ENCODE peak calls at places on chromosomes 13 and 19, in eight cellular contexts. One of them, this sample, is unnamed.

GRCh38 chr19:49515767-49516166 is 3.3 kb downstream of the FCGRT start:
- DNase-seq in GM23338: no peak
- DNase-seq in psoas muscle: peak; percentile 62
- DNase-seq in thoracic aorta: no peak
- DNase-seq in tibial nerve: no peak
- DNase-seq in Peyer's patch: no peak
- DNase-seq in cardiac muscle cell: no peak
- DNase-seq in pancreas: no peak
- DNase-seq in this sample: no peak

GRCh38 chr19:18589380-18590272 is 1.0 kb downstream of the REX1BD start:
- DNase-seq in GM23338: peak; percentile 88
- DNase-seq in psoas muscle: peak; percentile 75
- DNase-seq in thoracic aorta: no peak
- DNase-seq in tibial nerve: no peak
- DNase-seq in Peyer's patch: peak; percentile 53
- DNase-seq in cardiac muscle cell: peak; percentile 81
- DNase-seq in pancreas: peak; percentile 85
- DNase-seq in this sample: no peak

GRCh38 chr19:49398001-49398615 is 10.1 kb downstream of the KASH5 start:
- DNase-seq in GM23338: no peak
- DNase-seq in psoas muscle: no peak
- DNase-seq in thoracic aorta: no peak
- DNase-seq in tibial nerve: no peak
- DNase-seq in Peyer's patch: no peak
- DNase-seq in cardiac muscle cell: no peak
- DNase-seq in pancreas: no peak
- DNase-seq in this sample: no peak

GRCh38 chr19:54465367-54466109 is 2.0 kb upstream of the LENG9 start:
- DNase-seq in GM23338: peak; percentile 54
- DNase-seq in psoas muscle: peak; percentile 19
- DNase-seq in thoracic aorta: no peak
- DNase-seq in tibial nerve: no peak
- DNase-seq in Peyer's patch: no peak
- DNase-seq in cardiac muscle cell: no peak
- DNase-seq in pancreas: no peak
- DNase-seq in this sample: peak; percentile 78

GRCh38 chr19:58558066-58558622 is at the start of gene UBE2M:
- DNase-seq in GM23338: peak; percentile 63
- DNase-seq in psoas muscle: peak; percentile 62
- DNase-seq in thoracic aorta: no peak
- DNase-seq in tibial nerve: no peak
- DNase-seq in Peyer's patch: peak; percentile 48
- DNase-seq in cardiac muscle cell: peak; percentile 68
- DNase-seq in pancreas: peak; percentile 97
- DNase-seq in this sample: peak; percentile 87

GRCh38 chr13:51955281-51955771 is 55.9 kb downstream of the ATP7B start:
- DNase-seq in GM23338: no peak
- DNase-seq in psoas muscle: no peak
- DNase-seq in thoracic aorta: no peak
- DNase-seq in tibial nerve: no peak
- DNase-seq in Peyer's patch: no peak
- DNase-seq in cardiac muscle cell: no peak
- DNase-seq in pancreas: no peak
- DNase-seq in this sample: no peak

GRCh38 chr13:29397265-29397664 is 198.2 kb downstream of the SLC7A1 start:
- DNase-seq in GM23338: peak; percentile 49
- DNase-seq in psoas muscle: no peak
- DNase-seq in thoracic aorta: no peak
- DNase-seq in tibial nerve: no peak
- DNase-seq in Peyer's patch: no peak
- DNase-seq in cardiac muscle cell: no peak
- DNase-seq in pancreas: no peak
- DNase-seq in this sample: no peak

GRCh38 chr13:97339019-97339988 is 94.7 kb upstream of the RAP2A start:
- DNase-seq in GM23338: no peak
- DNase-seq in psoas muscle: peak; percentile 44
- DNase-seq in thoracic aorta: peak; percentile 38
- DNase-seq in tibial nerve: no peak
- DNase-seq in Peyer's patch: no peak
- DNase-seq in cardiac muscle cell: peak; percentile 11
- DNase-seq in pancreas: peak; percentile 42
- DNase-seq in this sample: peak; percentile 83

GRCh38 chr13:26019881-26020535 is 31.8 kb downstream of the SHISA2 start:
- DNase-seq in GM23338: no peak
- DNase-seq in psoas muscle: no peak
- DNase-seq in thoracic aorta: no peak
- DNase-seq in tibial nerve: no peak
- DNase-seq in Peyer's patch: no peak
- DNase-seq in cardiac muscle cell: no peak
- DNase-seq in pancreas: no peak
- DNase-seq in this sample: no peak

GRCh38 chr13:110447058-110447511 is 114.4 kb downstream of the RAB20 start:
- DNase-seq in GM23338: no peak
- DNase-seq in psoas muscle: no peak
- DNase-seq in thoracic aorta: no peak
- DNase-seq in tibial nerve: no peak
- DNase-seq in Peyer's patch: no peak
- DNase-seq in cardiac muscle cell: no peak
- DNase-seq in pancreas: no peak
- DNase-seq in this sample: peak; percentile 58

GRCh38 chr13:25267715-25268114 is 19.6 kb downstream of the MTMR6 start:
- DNase-seq in GM23338: no peak
- DNase-seq in psoas muscle: no peak
- DNase-seq in thoracic aorta: no peak
- DNase-seq in tibial nerve: no peak
- DNase-seq in Peyer's patch: no peak
- DNase-seq in cardiac muscle cell: no peak
- DNase-seq in pancreas: no peak
- DNase-seq in this sample: no peak

GRCh38 chr13:42078113-42078769 is 29.8 kb downstream of the DGKH start:
- DNase-seq in GM23338: peak; percentile 43
- DNase-seq in psoas muscle: no peak
- DNase-seq in thoracic aorta: no peak
- DNase-seq in tibial nerve: no peak
- DNase-seq in Peyer's patch: no peak
- DNase-seq in cardiac muscle cell: peak; percentile 59
- DNase-seq in pancreas: no peak
- DNase-seq in this sample: no peak

GRCh38 chr13:30985637-30986205 is 53.3 kb downstream of the TEX26 start:
- DNase-seq in GM23338: no peak
- DNase-seq in psoas muscle: no peak
- DNase-seq in thoracic aorta: no peak
- DNase-seq in tibial nerve: no peak
- DNase-seq in Peyer's patch: no peak
- DNase-seq in cardiac muscle cell: no peak
- DNase-seq in pancreas: no peak
- DNase-seq in this sample: no peak

GRCh38 chr13:50838031-50838430 is 5.5 kb downstream of the DLEU7 start:
- DNase-seq in GM23338: no peak
- DNase-seq in psoas muscle: no peak
- DNase-seq in thoracic aorta: no peak
- DNase-seq in tibial nerve: no peak
- DNase-seq in Peyer's patch: no peak
- DNase-seq in cardiac muscle cell: no peak
- DNase-seq in pancreas: no peak
- DNase-seq in this sample: no peak

GRCh38 chr19:48844472-48844871 is 8.2 kb upstream of the HSD17B14 start:
- DNase-seq in GM23338: peak; percentile 78
- DNase-seq in psoas muscle: no peak
- DNase-seq in thoracic aorta: no peak
- DNase-seq in tibial nerve: no peak
- DNase-seq in Peyer's patch: no peak
- DNase-seq in cardiac muscle cell: no peak
- DNase-seq in pancreas: no peak
- DNase-seq in this sample: no peak

GRCh38 chr19:17108453-17108784 is 32.8 kb downstream of the MYO9B start:
- DNase-seq in GM23338: no peak
- DNase-seq in psoas muscle: no peak
- DNase-seq in thoracic aorta: no peak
- DNase-seq in tibial nerve: no peak
- DNase-seq in Peyer's patch: no peak
- DNase-seq in cardiac muscle cell: no peak
- DNase-seq in pancreas: no peak
- DNase-seq in this sample: no peak

GRCh38 chr19:19113040-19113541 is 25.2 kb downstream of the TMEM161A start:
- DNase-seq in GM23338: peak; percentile 68
- DNase-seq in psoas muscle: no peak
- DNase-seq in thoracic aorta: no peak
- DNase-seq in tibial nerve: no peak
- DNase-seq in Peyer's patch: no peak
- DNase-seq in cardiac muscle cell: peak; percentile 82
- DNase-seq in pancreas: no peak
- DNase-seq in this sample: no peak

GRCh38 chr19:12092065-12092867 is 27.7 kb downstream of the ZNF844 start:
- DNase-seq in GM23338: peak; percentile 97
- DNase-seq in psoas muscle: peak; percentile 84
- DNase-seq in thoracic aorta: peak; percentile 49
- DNase-seq in tibial nerve: peak; percentile 44
- DNase-seq in Peyer's patch: peak; percentile 51
- DNase-seq in cardiac muscle cell: peak; percentile 95
- DNase-seq in pancreas: peak; percentile 90
- DNase-seq in this sample: peak; percentile 86

GRCh38 chr13:97423300-97424045 is 10.5 kb upstream of the RAP2A start:
- DNase-seq in GM23338: no peak
- DNase-seq in psoas muscle: no peak
- DNase-seq in thoracic aorta: no peak
- DNase-seq in tibial nerve: no peak
- DNase-seq in Peyer's patch: no peak
- DNase-seq in cardiac muscle cell: no peak
- DNase-seq in pancreas: no peak
- DNase-seq in this sample: no peak

GRCh38 chr13:112979406-112979902 is 10.4 kb downstream of the MCF2L start:
- DNase-seq in GM23338: no peak
- DNase-seq in psoas muscle: no peak
- DNase-seq in thoracic aorta: no peak
- DNase-seq in tibial nerve: no peak
- DNase-seq in Peyer's patch: no peak
- DNase-seq in cardiac muscle cell: no peak
- DNase-seq in pancreas: no peak
- DNase-seq in this sample: no peak

GRCh38 chr13:112978561-112979405 is 9.8 kb downstream of the MCF2L start:
- DNase-seq in GM23338: no peak
- DNase-seq in psoas muscle: no peak
- DNase-seq in thoracic aorta: no peak
- DNase-seq in tibial nerve: no peak
- DNase-seq in Peyer's patch: no peak
- DNase-seq in cardiac muscle cell: no peak
- DNase-seq in pancreas: no peak
- DNase-seq in this sample: no peak

GRCh38 chr13:112981361-112981905 is 12.4 kb downstream of the MCF2L start:
- DNase-seq in GM23338: no peak
- DNase-seq in psoas muscle: no peak
- DNase-seq in thoracic aorta: no peak
- DNase-seq in tibial nerve: no peak
- DNase-seq in Peyer's patch: no peak
- DNase-seq in cardiac muscle cell: no peak
- DNase-seq in pancreas: no peak
- DNase-seq in this sample: no peak

GRCh38 chr13:112982281-112983041 is 13.4 kb downstream of the MCF2L start:
- DNase-seq in GM23338: no peak
- DNase-seq in psoas muscle: no peak
- DNase-seq in thoracic aorta: no peak
- DNase-seq in tibial nerve: no peak
- DNase-seq in Peyer's patch: no peak
- DNase-seq in cardiac muscle cell: no peak
- DNase-seq in pancreas: no peak
- DNase-seq in this sample: no peak

GRCh38 chr13:112980441-112980840 is 11.4 kb downstream of the MCF2L start:
- DNase-seq in GM23338: no peak
- DNase-seq in psoas muscle: no peak
- DNase-seq in thoracic aorta: no peak
- DNase-seq in tibial nerve: no peak
- DNase-seq in Peyer's patch: no peak
- DNase-seq in cardiac muscle cell: no peak
- DNase-seq in pancreas: no peak
- DNase-seq in this sample: no peak
- H3K4me3 ChIP-seq in GM23338: no peak overlapping the region
- H3K4me3 ChIP-seq in psoas muscle: peak overlapping the region; percentile 58
- H3K4me3 ChIP-seq in thoracic aorta: no peak overlapping the region
- H3K4me3 ChIP-seq in tibial nerve: peak overlapping the region; percentile 45
- H3K4me3 ChIP-seq in Peyer's patch: peak overlapping the region; percentile 25
- H3K4me3 ChIP-seq in cardiac muscle cell: no peak overlapping the region
- H3K4me3 ChIP-seq in pancreas: no peak overlapping the region
- H3K4me3 ChIP-seq in this sample: peak overlapping the region; percentile 56

DNA sequence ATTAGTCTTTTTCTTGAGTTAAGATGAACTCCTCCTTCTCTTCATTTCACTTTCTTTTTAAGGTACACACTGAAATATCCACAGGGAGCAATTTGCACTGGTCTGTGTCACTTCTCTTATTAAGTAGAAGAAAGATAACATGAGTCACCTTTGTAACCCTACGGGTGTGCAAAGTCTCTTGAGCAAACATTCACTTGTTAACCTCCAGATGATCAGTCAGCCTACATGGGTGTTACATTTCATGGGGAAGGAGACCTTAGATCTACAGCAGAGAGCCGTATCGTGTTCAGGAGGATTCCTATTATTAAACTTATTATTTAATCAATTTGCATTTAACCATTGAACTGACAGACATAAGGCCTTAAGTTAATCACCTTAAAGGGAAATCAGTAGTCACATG is 5.1 kb downstream of the ZNF507 start:
- DNase-seq in GM23338: no peak
- DNase-seq in psoas muscle: no peak
- DNase-seq in thoracic aorta: no peak
- DNase-seq in tibial nerve: no peak
- DNase-seq in Peyer's patch: no peak
- DNase-seq in cardiac muscle cell: no peak
- DNase-seq in pancreas: no peak
- DNase-seq in this sample: no peak
- H3K27ac ChIP-seq in GM23338: no peak overlapping the region
- H3K27ac ChIP-seq in psoas muscle: peak overlapping the region; percentile 76
- H3K27ac ChIP-seq in thoracic aorta: peak overlapping the region; percentile 88
- H3K27ac ChIP-seq in tibial nerve: no peak overlapping the region
- H3K27ac ChIP-seq in Peyer's patch: peak overlapping the region; percentile 72
- H3K27ac ChIP-seq in cardiac muscle cell: no peak overlapping the region
- H3K27ac ChIP-seq in pancreas: peak overlapping the region; percentile 31
- H3K27ac ChIP-seq in this sample: peak overlapping the region; percentile 80

GRCh38 chr13:65909501-65909900 is 1320.6 kb downstream of the PCDH9 start:
- DNase-seq in GM23338: no peak
- DNase-seq in psoas muscle: no peak
- DNase-seq in thoracic aorta: no peak
- DNase-seq in tibial nerve: no peak
- DNase-seq in Peyer's patch: no peak
- DNase-seq in cardiac muscle cell: no peak
- DNase-seq in pancreas: no peak
- DNase-seq in this sample: no peak
- TF ChIP-seq CTCF in GM23338: no peak
- TF ChIP-seq CTCF in psoas muscle: no peak
- TF ChIP-seq CTCF in thoracic aorta: no peak
- TF ChIP-seq CTCF in tibial nerve: no peak
- TF ChIP-seq CTCF in Peyer's patch: no peak
- TF ChIP-seq CTCF in cardiac muscle cell: no peak
- TF ChIP-seq CTCF in pancreas: no peak
- TF ChIP-seq CTCF in this sample: no peak

DNA sequence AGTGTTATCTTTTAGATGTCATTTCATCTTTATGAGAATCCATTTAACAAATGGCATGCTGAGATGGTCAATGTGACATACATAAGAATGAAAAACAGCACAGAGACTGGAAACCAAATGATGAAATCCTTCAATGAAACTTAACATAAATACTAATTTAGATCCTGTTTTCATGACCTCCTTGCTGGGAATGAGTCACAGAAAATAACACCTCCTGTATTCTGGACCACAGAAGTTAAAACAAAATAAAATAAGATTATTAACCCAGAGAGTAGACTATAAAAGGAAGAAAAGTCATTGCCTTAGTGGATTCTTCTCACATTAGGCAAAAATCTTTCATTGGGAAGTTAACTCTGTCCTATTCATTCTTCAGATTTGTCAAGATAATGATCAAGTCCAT is 1.6 kb downstream of the DIAPH3 start:
- DNase-seq in GM23338: no peak
- DNase-seq in psoas muscle: no peak
- DNase-seq in thoracic aorta: no peak
- DNase-seq in tibial nerve: no peak
- DNase-seq in Peyer's patch: no peak
- DNase-seq in cardiac muscle cell: no peak
- DNase-seq in pancreas: no peak
- DNase-seq in this sample: no peak
- H3K4me3 ChIP-seq in GM23338: peak overlapping the region; percentile 76
- H3K4me3 ChIP-seq in psoas muscle: no peak overlapping the region
- H3K4me3 ChIP-seq in thoracic aorta: peak overlapping the region; percentile 90
- H3K4me3 ChIP-seq in tibial nerve: no peak overlapping the region
- H3K4me3 ChIP-seq in Peyer's patch: no peak overlapping the region
- H3K4me3 ChIP-seq in cardiac muscle cell: peak overlapping the region; percentile 59
- H3K4me3 ChIP-seq in pancreas: no peak overlapping the region
- H3K4me3 ChIP-seq in this sample: no peak overlapping the region